ENCODE peak calls at places on chromosomes 2 and 18, in ten cellular contexts. X is H1, S is MCF 10A, M is BE2C, E is stomach, V is endodermal cell, A is glutamatergic neuron, F is breast epithelium, G is Calu3, T is HFF-Myc. W is an unnamed sample.

GRCh38 chr2:20543579-20543887 is 96.7 kb downstream of the RHOB start:
- DNase-seq in X (no peak), S (no peak), M (no peak), E (no peak), V (no peak), A (no peak), F (no peak), G (no peak), T (no peak), W (no peak)

GRCh38 chr2:51290725-51291124 is 258.8 kb upstream of the NRXN1 start:
- DNase-seq in X (no peak), S (no peak), M (no peak), E (no peak), V (no peak), A (no peak), F (no peak), G (no peak), T (no peak), W (no peak)

GRCh38 chr18:68400889-68401288 is 314.0 kb downstream of the TMX3 start:
- DNase-seq in X (no peak), S (no peak), M (no peak), E (no peak), V (no peak), A (no peak), F (no peak), G (no peak), T (no peak), W (no peak)

GRCh38 chr2:69248232-69248631 is 138.8 kb downstream of the GFPT1 start:
- DNase-seq in X (no peak), S (no peak), M (no peak), E (no peak), V (no peak), A (no peak), F (no peak), G (no peak), T (no peak), W (no peak)

GRCh38 chr18:3048121-3048520 is 35.2 kb upstream of the LPIN2 start:
- DNase-seq in X (no peak), S (no peak), M (peak), E (no peak), V (no peak), A (peak), F (no peak), G (no peak), T (no peak), W (no peak)

GRCh38 chr2:241217320-241218031 is 29.0 kb downstream of the ANO7 start:
- DNase-seq in X (no peak), S (no peak), M (peak), E (peak), V (peak), A (peak), F (peak), G (peak), T (no peak), W (peak)

GRCh38 chr2:237213325-237214040 is 127.8 kb downstream of the COPS8 start:
- DNase-seq in X (no peak), S (peak), M (peak), E (peak), V (peak), A (no peak), F (no peak), G (peak), T (peak), W (no peak)

GRCh38 chr2:239388236-239389151 is 12.3 kb downstream of the HDAC4 start:
- DNase-seq in X (no peak), S (no peak), M (no peak), E (no peak), V (no peak), A (peak), F (no peak), G (no peak), T (no peak), W (no peak)

GRCh38 chr2:60678551-60678950 is 77.5 kb upstream of the PAPOLG start:
- DNase-seq in X (no peak), S (no peak), M (no peak), E (no peak), V (no peak), A (no peak), F (no peak), G (no peak), T (no peak), W (no peak)

GRCh38 chr2:83764447-83765005 is 694.6 kb downstream of the SUCLG1 start:
- DNase-seq in X (no peak), S (no peak), M (no peak), E (no peak), V (no peak), A (no peak), F (no peak), G (no peak), T (no peak), W (no peak)

DNA sequence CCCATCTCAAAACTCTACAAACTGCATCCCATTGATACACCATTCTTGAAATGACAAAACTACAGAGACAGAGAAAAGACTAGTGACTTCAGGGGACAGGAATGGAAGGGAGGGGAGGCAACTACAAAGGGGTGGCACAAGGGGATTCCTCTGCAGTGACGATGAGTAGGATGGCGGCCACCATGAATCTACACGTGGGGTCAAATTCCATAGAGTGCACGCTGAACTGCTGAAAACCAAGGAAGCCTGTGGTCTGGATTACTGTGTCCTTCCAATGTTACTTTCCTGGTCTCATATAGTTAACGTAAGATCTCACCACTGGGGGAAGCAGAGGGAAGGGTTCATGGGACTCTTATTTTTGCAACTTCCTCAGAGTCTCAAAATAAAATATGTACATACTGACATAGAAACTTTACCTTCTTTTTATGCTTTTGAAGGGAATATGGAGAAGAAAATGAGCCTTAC is 23.6 kb downstream of the COX7A2L start:
- DNase-seq in X (no peak), S (no peak), M (no peak), E (no peak), V (no peak), A (no peak), F (no peak), G (no peak), T (no peak), W (no peak)
- TF ChIP-seq CTCF in X (peak), S (no peak), M (peak), E (no peak), V (peak), A (no peak), F (no peak), G (no peak), T (no peak), W (no peak)

GRCh38 chr2:127386764-127387654 is 766 bp downstream of the MAP3K2 start:
- DNase-seq in X (no peak), S (peak), M (peak), E (peak), V (peak), A (peak), F (peak), G (peak), T (peak), W (peak)
- TF ChIP-seq CTCF in X (no peak), S (no peak), M (no peak), E (no peak), V (no peak), A (no peak), F (no peak), G (no peak), T (no peak), W (no peak)

GRCh38 chr2:3044587-3045317 is 332.9 kb downstream of the EIPR1 start:
- DNase-seq in X (no peak), S (no peak), M (no peak), E (no peak), V (peak), A (no peak), F (no peak), G (no peak), T (no peak), W (no peak)
- TF ChIP-seq CTCF in X (no peak), S (no peak), M (no peak), E (no peak), V (no peak), A (no peak), F (no peak), G (no peak), T (no peak), W (no peak)

DNA sequence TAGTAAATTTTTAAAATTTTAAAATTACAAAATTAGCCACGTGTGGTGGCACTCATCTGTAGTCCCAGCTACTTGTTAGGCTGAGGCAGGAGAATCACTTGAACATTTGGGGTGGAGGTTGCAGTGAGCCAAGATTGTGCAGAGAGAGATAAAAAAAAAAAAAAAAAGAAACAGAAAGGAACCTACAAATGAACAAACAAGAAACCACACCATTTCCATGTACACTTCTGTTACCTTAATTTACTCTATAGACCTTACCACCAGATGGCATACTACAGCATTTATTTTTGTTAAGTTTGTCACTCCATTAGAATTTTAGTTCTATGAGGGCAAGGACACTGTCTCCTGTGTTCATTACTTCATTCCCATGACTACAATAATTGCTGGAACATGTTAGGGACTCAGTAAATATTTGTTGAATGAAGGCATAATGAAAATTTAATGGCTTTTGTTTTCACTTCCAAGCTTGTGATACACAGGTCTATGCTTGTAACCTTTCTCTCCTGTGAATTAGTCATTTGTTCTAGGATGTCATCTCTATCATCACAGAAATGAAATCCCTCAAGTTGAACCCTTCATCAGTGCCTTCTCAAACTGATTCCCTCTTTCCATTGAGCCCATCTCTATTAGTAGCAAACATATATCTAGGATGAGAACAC is 76.0 kb downstream of the ARHGAP15 start:
- DNase-seq in X (no peak), S (peak), M (no peak), E (no peak), V (no peak), A (no peak), F (no peak), G (no peak), T (no peak), W (peak)
- TF ChIP-seq CTCF in X (peak), S (peak), M (peak), E (no peak), V (peak), A (no peak), F (no peak), G (peak), T (no peak), W (peak)

GRCh38 chr2:222318026-222318711 is 19.4 kb upstream of the PAX3 start:
- DNase-seq in X (no peak), S (peak), M (peak), E (peak), V (peak), A (peak), F (no peak), G (peak), T (peak), W (peak)
- TF ChIP-seq CTCF in X (peak), S (peak), M (peak), E (peak), V (peak), A (no peak), F (peak), G (peak), T (peak), W (peak)

DNA sequence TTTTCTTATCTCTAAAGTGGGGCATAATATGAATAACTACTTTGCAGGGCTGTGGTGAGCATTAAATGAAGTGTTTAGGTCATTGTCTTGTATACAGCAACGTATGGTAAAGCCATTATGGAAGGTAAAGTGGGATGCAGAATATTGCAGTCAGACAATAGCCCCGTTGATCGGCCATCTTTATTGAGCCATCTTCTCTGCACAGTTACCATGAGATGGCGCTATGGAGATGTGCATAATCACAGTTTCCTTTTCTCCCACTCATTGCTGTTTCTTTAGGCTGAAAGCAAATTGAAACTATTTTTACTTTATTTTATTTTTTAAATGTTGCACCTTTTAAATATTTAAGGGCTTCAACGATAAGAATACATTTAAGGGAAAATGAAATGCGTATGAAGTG is 108.9 kb downstream of the THSD7B start:
- DNase-seq in X (no peak), S (peak), M (no peak), E (no peak), V (peak), A (no peak), F (no peak), G (peak), T (no peak), W (no peak)
- TF ChIP-seq CTCF in X (peak), S (peak), M (peak), E (no peak), V (peak), A (peak), F (no peak), G (no peak), T (no peak), W (no peak)

GRCh38 chr2:155310589-155310988 is 612.1 kb downstream of the KCNJ3 start:
- DNase-seq in X (no peak), S (peak), M (no peak), E (no peak), V (no peak), A (no peak), F (no peak), G (no peak), T (no peak), W (no peak)
- TF ChIP-seq CTCF in X (peak), S (peak), M (peak), E (no peak), V (peak), A (peak), F (peak), G (peak), T (no peak), W (peak)